ENCODE peak calls at places on chromosomes 5 and 9, in seven cellular contexts. P, D, I, W, S, Q and T are unnamed samples. For H3K4me1 and H3K27me3, the result is how much of the 10 kb centered on the place peaks cover.

GRCh38 chr5:127299678-127300077 is 9.1 kb downstream of the MEGF10 start:
- DNase-seq in S (no peak), I (no peak), Q (no peak), D (no peak), W (peak), P (no peak), T (peak)

GRCh38 chr9:92257327-92257726 is 36.2 kb downstream of the IARS1 start:
- DNase-seq in P (no peak), S (no peak), W (no peak), D (no peak), I (no peak), Q (no peak), T (peak)

GRCh38 chr9:38622083-38622674 is 1.8 kb upstream of the ANKRD18A start:
- DNase-seq in I (no peak), D (no peak), P (no peak), S (peak), Q (no peak), W (peak), T (no peak)

GRCh38 chr9:110443146-110443877 is 105.6 kb upstream of the TXNDC8 start:
- DNase-seq in P (no peak), S (no peak), I (no peak), Q (no peak), W (no peak), D (no peak), T (no peak)

GRCh38 chr5:37370864-37371726 is at the start of gene NUP155:
- DNase-seq in I (peak), S (peak), Q (peak), P (peak), W (peak), D (peak), T (peak)

GRCh38 chr5:159100928-159101646 is 1.4 kb upstream of the EBF1 start:
- DNase-seq in S (no peak), Q (no peak), I (peak), P (peak), W (no peak), D (no peak), T (no peak)

GRCh38 chr5:18765304-18765703 is 1131.0 kb downstream of the TAF11L14 start:
- DNase-seq in W (no peak), I (no peak), Q (no peak), S (no peak), D (no peak), P (no peak), T (no peak)

GRCh38 chr5:15926586-15926985 is 253.0 kb downstream of the MARCHF11 start:
- DNase-seq in W (no peak), P (no peak), S (no peak), Q (no peak), I (no peak), D (no peak), T (no peak)

GRCh38 chr5:91288517-91288916 is 94.6 kb downstream of the ARRDC3 start:
- DNase-seq in I (no peak), P (no peak), D (no peak), S (no peak), W (no peak), Q (no peak), T (no peak)

GRCh38 chr5:78550891-78551290 is 97.7 kb downstream of the LHFPL2 start:
- DNase-seq in D (no peak), Q (no peak), I (no peak), S (no peak), W (no peak), P (no peak), T (no peak)

GRCh38 chr9:126719677-126720435 is 85.0 kb upstream of the ZBTB43 start:
- DNase-seq in S (peak), P (peak), I (peak), W (peak), Q (peak), D (peak), T (peak)

GRCh38 chr9:1051286-1052118 is 1.3 kb downstream of the DMRT2 start:
- DNase-seq in W (peak), S (no peak), I (no peak), P (no peak), D (no peak), Q (no peak), T (peak)

GRCh38 chr5:129541648-129542251 is 81.7 kb downstream of the ADAMTS19 start:
- DNase-seq in W (peak), I (no peak), S (no peak), Q (no peak), D (peak), P (no peak), T (no peak)

GRCh38 chr5:11619339-11620028 is 284.8 kb downstream of the CTNND2 start:
- DNase-seq in S (no peak), Q (no peak), W (peak), I (no peak), P (no peak), D (no peak), T (no peak)

GRCh38 chr9:19408693-19409405 is at the start of gene ACER2:
- DNase-seq in I (peak), W (peak), D (peak), P (peak), S (peak), Q (peak), T (peak)

GRCh38 chr9:108609227-108609894 is 246.4 kb downstream of the ACTL7B start:
- DNase-seq in P (no peak), D (no peak), I (no peak), W (no peak), Q (no peak), S (no peak), T (no peak)

GRCh38 chr5:81195334-81195929 is 37.7 kb upstream of the CKMT2 start:
- DNase-seq in Q (no peak), D (no peak), I (no peak), W (no peak), P (no peak), S (no peak), T (no peak)

GRCh38 chr5:113922343-113922742 is 408.8 kb downstream of the YTHDC2 start:
- DNase-seq in P (no peak), I (no peak), Q (no peak), S (no peak), W (no peak), D (no peak), T (peak)

GRCh38 chr5:62722360-62722759 is 143.7 kb downstream of the LRRC70 start:
- DNase-seq in W (peak), Q (no peak), S (no peak), P (no peak), D (no peak), I (no peak), T (no peak)

GRCh38 chr5:52481851-52482250 is 305.9 kb upstream of the ITGA1 start:
- DNase-seq in D (no peak), S (no peak), Q (no peak), P (no peak), I (no peak), W (no peak), T (no peak)

GRCh38 chr5:161925960-161926359 is 78.0 kb downstream of the GABRA1 start:
- DNase-seq in D (no peak), I (no peak), P (no peak), W (peak), S (no peak), Q (no peak), T (no peak)

GRCh38 chr5:72448368-72448767 is 58.8 kb downstream of the ZNF366 start:
- DNase-seq in S (no peak), D (no peak), W (no peak), Q (no peak), P (no peak), I (no peak), T (no peak)

GRCh38 chr9:105912868-105913516 is 218.7 kb downstream of the TMEM38B start:
- DNase-seq in W (no peak), P (no peak), Q (no peak), S (no peak), I (no peak), D (no peak), T (no peak)

GRCh38 chr5:42951847-42952411 is 88.2 kb downstream of the ANXA2R start:
- DNase-seq in S (no peak), D (peak), Q (no peak), P (no peak), W (peak), I (peak), T (peak)

GRCh38 chr5:67809589-67809988 is 406.0 kb upstream of the PIK3R1 start:
- DNase-seq in W (no peak), I (no peak), Q (no peak), P (no peak), D (no peak), S (no peak), T (no peak)

GRCh38 chr9:18707078-18707477 is 233.1 kb downstream of the ADAMTSL1 start:
- DNase-seq in I (no peak), Q (no peak), W (no peak), D (no peak), P (no peak), S (no peak), T (peak)

GRCh38 chr5:112554089-112554977 is 135.3 kb upstream of the EPB41L4A start:
- DNase-seq in D (no peak), I (no peak), Q (no peak), W (no peak), P (no peak), S (no peak), T (no peak)

GRCh38 chr9:121896545-121896943 is 196.6 kb downstream of the TTLL11 start:
- DNase-seq in W (peak), I (no peak), P (no peak), Q (no peak), D (no peak), S (no peak), T (no peak)

GRCh38 chr9:78030553-78031270 is 899 bp downstream of the GNAQ start:
- DNase-seq in W (peak), S (peak), Q (no peak), D (peak), P (peak), I (peak), T (peak)

GRCh38 chr5:109412981-109413402 is 3.2 kb upstream of the PJA2 start:
- DNase-seq in S (no peak), I (no peak), D (no peak), Q (no peak), W (no peak), P (no peak), T (no peak)

GRCh38 chr9:78807286-78807685 is 510.4 kb downstream of the PSAT1 start:
- DNase-seq in I (no peak), W (no peak), P (no peak), S (no peak), D (no peak), Q (no peak), T (no peak)

GRCh38 chr5:141786700-141787099 is 91.5 kb downstream of the PCDH1 start:
- DNase-seq in I (no peak), P (no peak), D (no peak), S (no peak), W (no peak), Q (no peak), T (no peak)

GRCh38 chr5:79020861-79021561 is 35.9 kb upstream of the ARSB start:
- DNase-seq in P (peak), S (peak), Q (no peak), W (peak), I (no peak), D (peak), T (peak)

GRCh38 chr9:37284631-37285030 is 137.9 kb upstream of the GRHPR start:
- DNase-seq in P (no peak), W (no peak), I (no peak), S (no peak), Q (no peak), D (no peak), T (no peak)

GRCh38 chr9:37287317-37287716 is 135.2 kb upstream of the GRHPR start:
- DNase-seq in D (no peak), I (no peak), P (no peak), W (no peak), S (no peak), Q (no peak), T (no peak)

GRCh38 chr9:37289631-37290030 is 132.9 kb upstream of the GRHPR start:
- DNase-seq in I (no peak), D (no peak), S (no peak), W (no peak), Q (no peak), P (no peak), T (no peak)

GRCh38 chr9:37283730-37284235 is 138.7 kb upstream of the GRHPR start:
- DNase-seq in P (no peak), D (peak), W (peak), S (no peak), Q (no peak), I (no peak), T (no peak)

DNA sequence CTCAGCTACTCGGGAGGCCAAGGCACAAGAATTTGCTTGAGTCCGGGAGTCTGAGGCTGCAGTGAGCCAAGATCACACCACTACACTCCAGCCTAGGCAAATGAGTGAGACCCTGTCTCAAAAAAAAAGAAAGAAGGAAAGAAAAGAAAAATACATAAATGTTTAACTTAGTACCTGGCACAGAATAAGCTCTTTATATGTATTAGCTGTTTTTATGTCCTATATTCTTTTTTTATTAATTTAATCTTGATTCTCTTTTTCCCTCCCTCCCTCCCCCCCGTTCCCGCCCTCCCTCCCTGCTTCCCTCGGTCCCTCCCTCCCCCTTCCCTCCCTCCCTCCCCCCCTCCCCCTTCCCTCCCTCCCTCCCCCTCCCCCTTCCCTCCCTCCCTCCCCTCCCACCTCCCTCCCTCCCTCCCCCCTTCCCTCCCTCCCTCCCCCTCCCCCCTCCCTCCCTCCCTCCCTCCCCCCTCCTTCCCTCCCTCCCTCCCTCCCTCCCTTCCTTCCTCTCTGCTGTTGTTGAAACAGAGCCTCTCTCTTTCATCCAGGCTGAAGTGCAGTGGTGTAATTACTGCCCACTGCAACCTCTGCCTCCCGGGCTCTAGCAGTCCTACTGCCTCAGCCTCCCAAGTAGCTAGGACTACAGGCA is 135.8 kb upstream of the GRHPR start:
- DNase-seq in Q (no peak), I (no peak), W (no peak), P (no peak), S (no peak), D (no peak), T (no peak)
- H3K27ac ChIP-seq in Q (no peak), I (no peak), W (no peak), P (no peak), S (no peak), D (no peak), T (no peak)

GRCh38 chr5:150142189-150142788 is 13.4 kb downstream of the PDGFRB start:
- DNase-seq in W (no peak), Q (no peak), S (no peak), P (no peak), D (no peak), I (no peak), T (no peak)

GRCh38 chr5:150144876-150145275 is 10.8 kb downstream of the PDGFRB start:
- DNase-seq in S (no peak), D (no peak), P (no peak), Q (no peak), I (no peak), W (no peak), T (no peak)

GRCh38 chr5:150142800-150143724 is 12.6 kb downstream of the PDGFRB start:
- DNase-seq in P (peak), I (peak), D (no peak), Q (peak), S (no peak), W (no peak), T (no peak)

GRCh38 chr5:150144211-150144801 is 11.3 kb downstream of the PDGFRB start:
- DNase-seq in S (no peak), W (peak), P (peak), Q (peak), I (peak), D (no peak), T (no peak)

DNA sequence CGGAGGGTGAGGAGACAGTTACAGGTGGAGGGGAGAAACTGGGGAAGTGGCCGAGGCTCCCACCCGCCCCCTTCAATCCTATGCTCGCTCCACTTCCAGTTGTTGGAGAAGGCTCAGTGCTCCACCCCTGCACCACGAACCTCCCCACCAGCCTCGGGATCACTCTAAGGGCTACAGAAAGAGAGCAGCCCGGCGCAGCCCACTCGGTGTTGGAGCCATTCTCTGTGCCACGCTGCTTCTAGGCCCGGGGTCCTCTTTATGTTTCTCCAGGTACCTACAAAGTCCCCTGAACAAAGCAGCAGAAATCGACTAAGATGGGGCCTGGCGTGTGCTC is 12.0 kb downstream of the PDGFRB start:
- DNase-seq in S (no peak), I (no peak), D (no peak), P (no peak), W (no peak), Q (no peak), T (no peak)
- H3K4me1 ChIP-seq in S (half or more), I (under half), D (under half), P (half or more), W (under half), Q (under half), T (under half)

GRCh38 chr9:97820373-97820772 is 32.7 kb upstream of the FOXE1 start:
- DNase-seq in Q (no peak), I (no peak), W (no peak), S (no peak), D (no peak), P (no peak), T (no peak)

GRCh38 chr9:97819735-97820134 is 33.3 kb upstream of the FOXE1 start:
- DNase-seq in S (no peak), D (no peak), I (no peak), Q (no peak), W (no peak), P (no peak), T (no peak)
- H3K27me3 ChIP-seq in S (under half), D (under half), I (under half), Q (under half), W (under half), P (under half), T (under half)

GRCh38 chr9:34256104-34256503 is 73.0 kb downstream of the KIF24 start:
- DNase-seq in Q (no peak), W (peak), I (no peak), S (no peak), P (no peak), D (no peak), T (no peak)

GRCh38 chr9:34256987-34257585 is 72.0 kb downstream of the KIF24 start:
- DNase-seq in D (no peak), I (no peak), S (no peak), Q (no peak), W (no peak), P (no peak), T (no peak)

GRCh38 chr9:34262971-34263370 is 66.1 kb downstream of the KIF24 start:
- DNase-seq in D (no peak), S (no peak), W (no peak), I (no peak), Q (no peak), P (no peak), T (no peak)

GRCh38 chr9:34254966-34255825 is 73.9 kb downstream of the KIF24 start:
- DNase-seq in I (no peak), D (no peak), P (no peak), Q (no peak), W (no peak), S (no peak), T (no peak)

DNA sequence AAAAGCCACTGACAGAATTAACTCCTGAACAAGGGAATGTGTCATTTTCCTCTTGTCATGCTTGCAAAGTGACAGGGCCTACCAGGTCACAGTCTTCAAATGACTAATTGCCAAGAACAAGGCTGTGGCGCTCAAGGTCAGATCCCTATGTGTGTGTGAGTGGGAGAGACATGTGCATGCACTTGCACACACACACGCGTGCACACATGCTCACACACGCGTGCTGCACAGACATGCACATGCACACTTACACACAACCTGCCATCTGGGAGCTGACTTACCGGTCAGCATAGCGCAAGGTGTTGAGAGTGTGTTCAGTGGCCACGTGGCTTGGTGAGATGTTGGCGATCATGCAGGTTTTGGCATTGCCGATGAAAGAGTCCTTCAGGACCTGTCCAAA is 69.8 kb downstream of the KIF24 start:
- DNase-seq in S (no peak), I (no peak), Q (no peak), D (no peak), P (no peak), W (no peak), T (no peak)
- H3K27ac ChIP-seq in S (no peak), I (no peak), Q (no peak), D (no peak), P (no peak), W (no peak), T (no peak)

GRCh38 chr5:95821110-95822021 is 1.2 kb downstream of the GLRX start:
- DNase-seq in S (no peak), W (no peak), D (no peak), P (no peak), Q (no peak), I (no peak), T (no peak)

GRCh38 chr5:95823241-95823737 is 763 bp upstream of the GLRX start:
- DNase-seq in D (no peak), I (no peak), P (no peak), S (no peak), Q (no peak), W (no peak), T (no peak)

GRCh38 chr5:95822408-95823240 is at the start of gene GLRX:
- DNase-seq in I (peak), S (peak), D (peak), W (peak), P (peak), Q (peak), T (peak)

GRCh38 chr5:95823738-95824609 is 1.4 kb upstream of the GLRX start:
- DNase-seq in I (peak), D (peak), S (no peak), W (peak), Q (peak), P (peak), T (peak)

DNA sequence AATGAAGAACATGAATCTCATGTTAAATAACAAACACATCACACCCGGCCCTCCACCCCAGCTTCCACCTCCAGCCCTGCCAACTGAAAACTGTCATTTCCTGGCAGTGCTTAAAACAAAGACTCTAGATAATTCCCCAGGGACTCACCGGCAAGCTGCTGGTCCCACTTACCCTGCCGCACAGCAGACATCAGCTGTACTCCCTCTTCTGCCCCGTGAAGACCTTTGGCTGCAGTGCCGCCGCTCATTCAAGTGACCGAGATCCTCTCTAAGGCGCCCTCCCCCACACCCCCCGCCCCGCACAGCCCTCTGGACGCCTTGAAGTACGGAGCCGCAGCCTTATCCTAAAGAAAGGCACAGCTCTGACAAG is 503 bp downstream of the GLRX start:
- DNase-seq in S (peak), P (peak), W (peak), Q (no peak), I (peak), D (peak), T (peak)
- H3K4me1 ChIP-seq in S (under half), P (half or more), W (under half), Q (under half), I (under half), D (under half), T (under half)